ENCODE peak calls at places on chromosomes 1 and 21, in nine cellular contexts. K is posterior cingulate gyrus; G is dermis microvascular lymphatic vessel endothelial cell; U is Right ventricle myocardium superior; E is left ventricle myocardium inferior; H is CD4-positive, CD25-positive, alpha-beta regulatory T cell; Q is WTC11; M is substantia nigra; O is SHP77. W is an unnamed sample.

GRCh38 chr21:43874085-43874785 is 9.2 kb downstream of the AGPAT3 start:
- DNase-seq in K (no peak), G (peak), U (no peak), E (no peak), H (no peak), Q (no peak), M (no peak), O (no peak), W (no peak)

GRCh38 chr1:52914463-52914862 is 7.1 kb downstream of the ECHDC2 start:
- DNase-seq in K (no peak), G (no peak), U (no peak), E (no peak), H (no peak), Q (no peak), M (no peak), O (no peak), W (no peak)

GRCh38 chr1:27439150-27439549 is 46.7 kb downstream of the GPR3 start:
- DNase-seq in K (no peak), G (no peak), U (no peak), E (no peak), H (no peak), Q (no peak), M (no peak), O (no peak), W (no peak)

GRCh38 chr1:39625462-39626273 is 13.8 kb downstream of the HEYL start:
- DNase-seq in K (peak), G (no peak), U (peak), E (peak), H (no peak), Q (no peak), M (peak), O (no peak), W (peak)

GRCh38 chr1:20158358-20159070 is 19.4 kb downstream of the PLA2G2F start:
- DNase-seq in K (no peak), G (no peak), U (no peak), E (no peak), H (no peak), Q (no peak), M (no peak), O (no peak), W (no peak)

GRCh38 chr1:206685749-206686485 is 1.2 kb downstream of the MAPKAPK2 start:
- DNase-seq in K (no peak), G (peak), U (peak), E (peak), H (no peak), Q (peak), M (no peak), O (no peak), W (no peak)

GRCh38 chr1:87330954-87331318 is 2.3 kb downstream of the LMO4 start:
- DNase-seq in K (no peak), G (no peak), U (no peak), E (no peak), H (no peak), Q (no peak), M (no peak), O (no peak), W (no peak)

GRCh38 chr1:85344256-85344694 is 67.8 kb upstream of the BCL10 start:
- DNase-seq in K (no peak), G (peak), U (no peak), E (no peak), H (no peak), Q (peak), M (no peak), O (no peak), W (no peak)

GRCh38 chr1:58780586-58781452 is 3.0 kb downstream of the JUN start:
- DNase-seq in K (no peak), G (peak), U (no peak), E (no peak), H (peak), Q (no peak), M (no peak), O (no peak), W (no peak)

GRCh38 chr1:93255222-93256079 is 74.9 kb downstream of the CCDC18 start:
- DNase-seq in K (no peak), G (no peak), U (no peak), E (no peak), H (no peak), Q (no peak), M (no peak), O (no peak), W (no peak)

GRCh38 chr1:2407991-2408275 is 4.4 kb downstream of the PEX10 start:
- DNase-seq in K (no peak), G (no peak), U (no peak), E (no peak), H (no peak), Q (no peak), M (no peak), O (no peak), W (no peak)